ENCODE peak calls at places on chromosome 20, in six cellular contexts. N, J, Q, Z, B and R are unnamed samples.

GRCh38 chr20:63978319-63979220 is 872 bp downstream of the SAMD10 start:
- DNase-seq in N (no peak), J (peak; percentile 92), Q (peak; percentile 30), Z (peak; percentile 84), B (no peak), R (peak; percentile 90)

GRCh38 chr20:63081831-63082230 is 75.1 kb upstream of the BHLHE23 start:
- DNase-seq in N (no peak), J (no peak), Q (no peak), Z (no peak), B (no peak), R (no peak)

GRCh38 chr20:37721751-37722150 is 27.9 kb downstream of the CTNNBL1 start:
- DNase-seq in N (no peak), J (no peak), Q (no peak), Z (no peak), B (no peak), R (no peak)

GRCh38 chr20:46021361-46022359 is 7.4 kb upstream of the SLC12A5 start:
- DNase-seq in N (no peak), J (peak; percentile 63), Q (peak; percentile 38), Z (peak; percentile 43), B (no peak), R (peak; percentile 36)

GRCh38 chr20:39706089-39706721 is 744.1 kb downstream of the DHX35 start:
- DNase-seq in N (no peak), J (no peak), Q (peak; percentile 75), Z (no peak), B (no peak), R (no peak)

GRCh38 chr20:37669062-37669772 is 24.6 kb upstream of the CTNNBL1 start:
- DNase-seq in N (no peak), J (no peak), Q (no peak), Z (no peak), B (no peak), R (no peak)

GRCh38 chr20:49885558-49886332 is 29.6 kb downstream of the SPATA2 start:
- DNase-seq in N (no peak), J (peak; percentile 25), Q (no peak), Z (no peak), B (no peak), R (no peak)

GRCh38 chr20:59988141-59988540 is 29.9 kb downstream of the CDH26 start:
- DNase-seq in N (no peak), J (no peak), Q (no peak), Z (no peak), B (peak; percentile 32), R (no peak)

GRCh38 chr20:327041-327945 is 1.9 kb downstream of the SOX12 start:
- DNase-seq in N (no peak), J (peak; percentile 86), Q (peak; percentile 92), Z (peak; percentile 85), B (peak; percentile 79), R (peak; percentile 79)

GRCh38 chr20:37841991-37842390 is 60.9 kb upstream of the VSTM2L start:
- DNase-seq in N (no peak), J (no peak), Q (no peak), Z (no peak), B (no peak), R (no peak)

GRCh38 chr20:43726333-43726732 is 469 bp downstream of the GTSF1L start:
- DNase-seq in N (no peak), J (no peak), Q (no peak), Z (no peak), B (no peak), R (no peak)

GRCh38 chr20:17227669-17228623 is 1.1 kb downstream of the PCSK2 start:
- DNase-seq in N (no peak), J (no peak), Q (no peak), Z (no peak), B (no peak), R (no peak)

GRCh38 chr20:57469418-57470211 is 55.3 kb downstream of the CTCFL start:
- DNase-seq in N (no peak), J (no peak), Q (no peak), Z (no peak), B (no peak), R (no peak)

GRCh38 chr20:1871807-1872455 is 23.3 kb upstream of the SIRPA start:
- DNase-seq in N (no peak), J (peak; percentile 73), Q (no peak), Z (no peak), B (no peak), R (no peak)

GRCh38 chr20:24100370-24101011 is 111.9 kb upstream of the GGTLC1 start:
- DNase-seq in N (no peak), J (peak; percentile 65), Q (peak; percentile 64), Z (peak; percentile 33), B (peak; percentile 34), R (peak; percentile 40)

GRCh38 chr20:4820833-4821518 is 99.3 kb downstream of the PRND start:
- DNase-seq in N (peak; percentile 28), J (no peak), Q (peak; percentile 22), Z (no peak), B (peak; percentile 76), R (no peak)

GRCh38 chr20:4592316-4593148 is 129.2 kb upstream of the PRND start:
- DNase-seq in N (no peak), J (peak; percentile 63), Q (peak; percentile 48), Z (peak; percentile 62), B (peak; percentile 11), R (peak; percentile 31)

GRCh38 chr20:36093025-36093803 is 61.3 kb upstream of the EPB41L1 start:
- DNase-seq in N (no peak), J (peak; percentile 75), Q (peak; percentile 24), Z (peak; percentile 69), B (peak; percentile 23), R (peak; percentile 73)

GRCh38 chr20:36092424-36093024 is 62.0 kb upstream of the EPB41L1 start:
- DNase-seq in N (no peak), J (no peak), Q (peak; percentile 14), Z (no peak), B (no peak), R (no peak)

GRCh38 chr20:36090223-36090622 is 64.3 kb upstream of the EPB41L1 start:
- DNase-seq in N (no peak), J (no peak), Q (no peak), Z (no peak), B (no peak), R (no peak)

GRCh38 chr20:36093804-36094145 is 60.8 kb upstream of the EPB41L1 start:
- DNase-seq in N (no peak), J (no peak), Q (no peak), Z (no peak), B (no peak), R (no peak)

GRCh38 chr20:36091561-36092423 is 62.7 kb upstream of the EPB41L1 start:
- DNase-seq in N (no peak), J (no peak), Q (no peak), Z (no peak), B (no peak), R (no peak)
- TF ChIP-seq CTCF in N (no peak), J (no peak), Q (no peak), Z (no peak), B (no peak), R (no peak)

DNA sequence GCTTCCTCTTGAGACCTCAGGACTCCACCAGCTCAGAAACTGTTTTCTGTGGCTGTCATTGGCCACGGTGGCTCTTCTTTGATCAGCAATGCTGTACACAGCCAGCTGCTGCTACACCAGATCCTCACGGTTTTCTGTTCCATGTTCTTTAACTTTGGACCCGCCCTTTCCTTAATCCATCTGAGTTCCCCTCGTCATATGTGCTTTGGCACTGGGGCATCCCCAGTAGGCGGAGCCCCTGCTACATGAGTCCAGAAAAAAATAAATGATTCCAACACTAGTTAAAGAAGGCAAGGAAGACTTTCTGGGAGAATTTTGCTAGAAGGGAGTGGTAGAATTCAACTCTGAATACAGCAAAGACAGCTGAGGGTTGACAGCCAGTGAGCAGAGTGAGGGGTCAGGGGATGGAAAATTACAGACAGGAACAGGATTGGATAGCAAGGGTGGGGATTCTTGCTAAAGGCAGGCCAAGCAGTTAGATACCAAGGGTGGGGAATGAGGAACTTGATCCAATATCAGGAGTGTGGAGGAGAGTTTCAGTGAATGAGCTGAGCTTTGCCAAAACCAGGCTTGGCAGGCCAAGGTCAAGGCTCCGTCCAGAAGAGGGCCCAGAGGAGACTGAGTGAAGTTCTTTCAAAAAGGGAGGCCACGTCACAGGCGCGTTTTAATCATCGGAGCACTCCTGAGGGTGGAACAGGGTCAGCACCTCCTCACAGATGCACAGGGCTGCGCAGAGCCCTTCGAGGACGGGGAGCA is 391.7 kb downstream of the CDH4 start:
- DNase-seq in N (no peak), J (no peak), Q (no peak), Z (no peak), B (no peak), R (no peak)
- TF ChIP-seq CTCF in N (no peak), J (no peak), Q (no peak), Z (no peak), B (no peak), R (no peak)

GRCh38 chr20:53826090-53826489 is 232.5 kb upstream of the ZNF217 start:
- DNase-seq in N (no peak), J (peak; percentile 38), Q (no peak), Z (no peak), B (no peak), R (no peak)

GRCh38 chr20:53824779-53825178 is 231.1 kb upstream of the ZNF217 start:
- DNase-seq in N (no peak), J (peak; percentile 23), Q (no peak), Z (no peak), B (no peak), R (no peak)

GRCh38 chr20:53823121-53823764 is 229.6 kb upstream of the ZNF217 start:
- DNase-seq in N (no peak), J (peak; percentile 10), Q (no peak), Z (no peak), B (no peak), R (no peak)

GRCh38 chr20:53826597-53827291 is 233.1 kb upstream of the ZNF217 start:
- DNase-seq in N (no peak), J (peak; percentile 76), Q (no peak), Z (peak; percentile 31), B (no peak), R (no peak)

DNA sequence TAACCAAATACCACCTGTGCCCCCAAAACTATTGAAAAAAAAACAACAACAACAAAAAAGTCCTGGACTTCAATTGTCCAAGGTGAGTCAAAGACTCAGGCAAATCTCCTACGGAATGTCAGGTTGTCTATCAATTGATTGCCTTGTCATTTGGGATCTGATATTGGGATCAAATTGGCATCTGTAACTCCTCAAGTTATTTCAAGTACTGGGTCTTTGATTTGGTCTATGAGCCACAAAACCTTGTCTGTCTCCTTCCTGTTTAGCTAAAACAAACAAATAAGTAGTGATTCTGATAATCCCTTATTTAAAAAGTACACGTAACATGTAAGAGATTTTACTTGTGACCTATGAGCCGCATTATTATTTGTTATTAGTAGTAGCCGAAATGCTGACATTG is 231.6 kb upstream of the ZNF217 start:
- DNase-seq in N (no peak), J (no peak), Q (no peak), Z (no peak), B (no peak), R (no peak)
- TF ChIP-seq CTCF in N (no peak), J (no peak), Q (no peak), Z (no peak), B (no peak), R (no peak)

GRCh38 chr20:32338665-32339064 is 19.5 kb upstream of the ASXL1 start:
- DNase-seq in N (no peak), J (no peak), Q (no peak), Z (no peak), B (no peak), R (no peak)

GRCh38 chr20:32333988-32334885 is 23.9 kb upstream of the ASXL1 start:
- DNase-seq in N (no peak), J (peak; percentile 69), Q (peak; percentile 91), Z (peak; percentile 70), B (no peak), R (peak; percentile 70)

GRCh38 chr20:32339116-32339515 is 19.0 kb upstream of the ASXL1 start:
- DNase-seq in N (no peak), J (no peak), Q (no peak), Z (no peak), B (no peak), R (no peak)

GRCh38 chr20:32337937-32338661 is 20.0 kb upstream of the ASXL1 start:
- DNase-seq in N (no peak), J (no peak), Q (no peak), Z (no peak), B (no peak), R (no peak)

GRCh38 chr20:32336918-32337347 is 21.2 kb upstream of the ASXL1 start:
- DNase-seq in N (no peak), J (no peak), Q (peak; percentile 44), Z (no peak), B (no peak), R (no peak)
- TF ChIP-seq CTCF in N (peak; percentile 60), J (peak; percentile 56), Q (peak; percentile 51), Z (peak; percentile 19), B (peak; percentile 74), R (peak; percentile 38)